ENCODE peak calls at places on chromosomes 11 and 22, in five cellular contexts. S is pancreas, F is gastrocnemius medialis, J is uterus, O is breast epithelium. V is an unnamed sample.

GRCh38 chr22:48891688-48892380 is 935.8 kb downstream of the BRD1 start:
- DNase-seq in F (no peak), O (no peak), S (no peak), J (no peak), V (no peak)

GRCh38 chr11:8219257-8220021 is 44.2 kb downstream of the LMO1 start:
- DNase-seq in J (no peak), S (peak), O (no peak), F (no peak), V (no peak)

GRCh38 chr11:62778441-62778840 is 7.2 kb downstream of the TAF6L start:
- DNase-seq in J (no peak), O (no peak), F (no peak), S (no peak), V (no peak)

GRCh38 chr22:41449321-41449720 is 2.7 kb upstream of the TOB2 start:
- DNase-seq in O (no peak), S (no peak), J (no peak), F (no peak), V (no peak)

GRCh38 chr11:12494699-12495098 is 117.3 kb downstream of the PARVA start:
- DNase-seq in O (no peak), J (no peak), F (no peak), S (no peak), V (no peak)

GRCh38 chr11:71433648-71434450 is 14.3 kb downstream of the DHCR7 start:
- DNase-seq in O (peak), F (no peak), S (no peak), J (no peak), V (peak)

GRCh38 chr11:71076021-71076420 is 176.4 kb downstream of the SHANK2 start:
- DNase-seq in F (no peak), J (no peak), O (no peak), S (no peak), V (no peak)

GRCh38 chr22:37193629-37194191 is 5.7 kb upstream of the C1QTNF6 start:
- DNase-seq in F (no peak), J (peak), O (no peak), S (no peak), V (peak)

GRCh38 chr11:94513091-94513490 is 830 bp downstream of the C11orf97 start:
- DNase-seq in J (no peak), O (no peak), S (no peak), F (no peak), V (no peak)

GRCh38 chr22:41512421-41513194 is 31.7 kb downstream of the POLR3H start:
- DNase-seq in J (peak), S (no peak), F (peak), O (no peak), V (no peak)

GRCh38 chr11:59776210-59777066 is 21.3 kb downstream of the STX3 start:
- DNase-seq in S (peak), O (no peak), J (no peak), F (no peak), V (no peak)

GRCh38 chr11:59728913-59729312 is 15.3 kb upstream of the OR10V1 start:
- DNase-seq in J (no peak), O (no peak), F (no peak), S (no peak), V (no peak)

GRCh38 chr11:22190827-22191463 is 1.9 kb upstream of the ANO5 start:
- DNase-seq in J (no peak), S (no peak), O (no peak), F (no peak), V (no peak)

GRCh38 chr22:26986884-26987283 is 329.5 kb downstream of the MIAT start:
- DNase-seq in S (no peak), F (no peak), J (no peak), O (no peak), V (no peak)

GRCh38 chr11:19232910-19233503 is 7.7 kb downstream of the E2F8 start:
- DNase-seq in O (no peak), S (no peak), J (no peak), F (peak), V (no peak)

GRCh38 chr11:131471976-131472375 is 101.6 kb downstream of the NTM start:
- DNase-seq in F (no peak), J (no peak), O (no peak), S (no peak), V (no peak)

GRCh38 chr11:112728288-112728687 is 232.9 kb upstream of the NCAM1 start:
- DNase-seq in J (no peak), F (no peak), S (no peak), O (no peak), V (no peak)

GRCh38 chr11:20030472-20030871 is 129.8 kb downstream of the DBX1 start:
- DNase-seq in J (no peak), S (no peak), O (no peak), F (no peak), V (no peak)

GRCh38 chr22:28229566-28230483 is 310.8 kb upstream of the PITPNB start:
- DNase-seq in S (no peak), O (no peak), F (peak), J (no peak), V (no peak)
- H3K4me3 ChIP-seq in S (no peak), O (no peak), F (no peak), J (no peak), V (no peak)

GRCh38 chr22:23818541-23818940 is 20.3 kb downstream of the DERL3 start:
- DNase-seq in F (no peak), J (no peak), S (no peak), O (no peak), V (no peak)

GRCh38 chr22:23817146-23817545 is 21.7 kb downstream of the DERL3 start:
- DNase-seq in F (no peak), J (no peak), O (no peak), S (no peak), V (no peak)

GRCh38 chr22:23815781-23816551 is 22.8 kb downstream of the DERL3 start:
- DNase-seq in F (peak), O (no peak), S (no peak), J (no peak), V (no peak)

GRCh38 chr22:23812378-23812777 is 25.6 kb downstream of the SMARCB1 start:
- DNase-seq in J (no peak), O (no peak), S (no peak), F (no peak), V (no peak)

DNA sequence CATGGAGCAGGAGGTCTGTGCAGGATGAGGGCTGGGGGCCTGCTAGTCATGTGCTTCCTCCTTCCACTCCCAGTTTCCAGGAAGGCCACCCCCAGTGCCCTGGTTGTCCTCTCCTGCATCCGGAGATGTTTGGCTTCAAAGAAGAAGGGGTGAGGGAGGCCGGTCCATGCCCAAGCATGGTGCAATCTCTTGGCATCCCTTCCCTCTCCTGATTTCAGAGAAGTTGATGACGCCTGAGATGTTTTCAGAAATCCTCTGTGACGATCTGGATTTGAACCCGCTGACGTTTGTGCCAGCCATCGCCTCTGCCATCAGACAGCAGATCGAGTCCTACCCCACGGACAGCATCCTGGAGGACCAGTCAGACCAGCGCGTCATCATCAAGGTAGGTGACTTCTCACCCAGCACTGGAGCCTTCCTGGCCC is 22.2 kb downstream of the DERL3 start:
- DNase-seq in O (no peak), F (no peak), J (no peak), S (no peak), V (no peak)
- H3K27ac ChIP-seq in O (no peak), F (peak), J (no peak), S (no peak), V (peak)

GRCh38 chr11:128521697-128522062 is 65.7 kb downstream of the ETS1 start:
- DNase-seq in S (peak), O (no peak), F (no peak), J (peak), V (no peak)

GRCh38 chr11:128519353-128519752 is 68.0 kb downstream of the ETS1 start:
- DNase-seq in O (no peak), F (no peak), J (no peak), S (no peak), V (no peak)

GRCh38 chr11:128518493-128519207 is 68.7 kb downstream of the ETS1 start:
- DNase-seq in F (no peak), O (no peak), S (no peak), J (no peak), V (no peak)

GRCh38 chr11:128520886-128521696 is 66.3 kb downstream of the ETS1 start:
- DNase-seq in S (no peak), F (no peak), J (no peak), O (no peak), V (no peak)

DNA sequence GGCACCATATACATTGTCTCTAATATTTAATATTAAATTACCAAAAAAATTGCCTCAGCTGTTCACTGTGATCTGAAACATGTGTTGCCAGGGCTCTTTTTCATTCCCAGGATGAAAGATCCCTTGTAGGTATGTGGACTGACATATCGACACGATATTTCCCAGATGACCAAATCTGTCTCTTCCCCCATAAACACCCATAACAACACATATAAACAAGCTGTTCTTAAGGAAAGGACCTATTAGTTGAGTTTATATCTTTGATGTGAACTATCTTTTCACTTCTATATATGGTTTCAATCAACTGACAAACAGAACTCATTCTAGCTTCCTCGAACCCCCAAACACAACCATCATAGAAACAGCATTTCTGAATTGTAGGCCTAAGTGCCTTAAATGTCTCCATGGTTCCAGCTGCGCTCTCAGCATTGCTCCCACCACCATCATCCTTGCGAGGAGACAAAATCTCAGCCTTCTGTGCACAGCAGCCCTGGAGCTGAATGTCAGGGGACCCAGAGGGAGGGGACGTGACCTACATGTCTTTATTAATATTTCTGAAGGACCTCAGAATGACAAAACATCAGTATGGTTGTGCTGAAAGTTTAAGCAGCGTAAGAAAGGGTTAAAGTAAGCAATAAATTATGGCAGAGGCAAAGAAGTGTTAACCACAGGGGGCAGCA is 67.0 kb downstream of the ETS1 start:
- DNase-seq in O (no peak), J (no peak), F (no peak), S (no peak), V (no peak)
- TF ChIP-seq CTCF in O (no peak), J (no peak), F (no peak), S (no peak), V (no peak)

DNA sequence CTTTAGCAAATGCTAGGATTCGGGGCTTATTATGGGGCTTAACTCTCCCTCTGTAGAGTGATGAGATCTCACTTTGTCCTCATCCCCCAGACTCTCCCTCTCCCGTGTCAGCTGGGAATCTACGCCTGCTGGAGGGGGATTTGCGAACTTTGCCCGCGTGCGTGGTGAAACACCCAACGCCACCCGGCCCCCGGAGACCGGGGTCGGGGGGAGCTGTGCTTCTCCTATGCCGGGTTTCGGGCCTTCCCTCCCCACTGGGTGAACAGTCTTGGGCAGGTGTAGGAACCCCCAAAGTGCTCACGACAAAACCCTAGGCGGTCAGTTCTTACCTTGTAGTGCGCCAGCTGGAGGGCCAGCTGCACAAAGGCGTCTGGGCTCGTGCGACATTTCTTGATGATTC is 21.6 kb upstream of the TESMIN start:
- DNase-seq in J (no peak), S (no peak), F (no peak), O (no peak), V (no peak)
- H3K4me3 ChIP-seq in J (no peak), S (no peak), F (no peak), O (no peak), V (no peak)